ENCODE peak calls at places on chromosomes 6 and 20, in eight cellular contexts. M is neural crest cell, W is A549, N is WERI-Rb-1, R is choroid plexus epithelial cell, Q is ovary, T is foreskin fibroblast, F is MM.1S. U is an unnamed sample.

GRCh38 chr6:125950293-125950692 is 6.3 kb upstream of the HINT3 start:
- DNase-seq in R (peak), Q (no peak), W (peak), F (no peak), M (no peak), T (peak), N (no peak), U (no peak)

GRCh38 chr20:34806255-34806654 is 19.2 kb downstream of the NCOA6 start:
- DNase-seq in Q (no peak), T (no peak), R (no peak), N (no peak), F (no peak), W (no peak), M (no peak), U (no peak)

GRCh38 chr6:154157706-154158105 is 118.7 kb downstream of the OPRM1 start:
- DNase-seq in R (no peak), Q (no peak), T (no peak), F (no peak), M (no peak), N (no peak), W (no peak), U (no peak)

GRCh38 chr6:134920422-134920821 is 29.5 kb downstream of the ALDH8A1 start:
- DNase-seq in Q (no peak), T (no peak), R (no peak), F (no peak), M (no peak), N (no peak), W (no peak), U (no peak)

GRCh38 chr6:5656226-5656625 is 350.5 kb downstream of the NRN1 start:
- DNase-seq in M (no peak), Q (no peak), W (no peak), R (no peak), F (no peak), N (no peak), T (no peak), U (no peak)

GRCh38 chr6:86856937-86857563 is 80.3 kb upstream of the HTR1E start:
- DNase-seq in M (peak), N (peak), T (peak), Q (peak), R (peak), F (peak), W (peak), U (peak)

GRCh38 chr6:170080828-170081368 is 210.0 kb downstream of the DLL1 start:
- DNase-seq in T (no peak), N (peak), Q (no peak), F (no peak), R (no peak), W (no peak), M (peak), U (no peak)

GRCh38 chr20:16314320-16314719 is 258.9 kb downstream of the KIF16B start:
- DNase-seq in N (no peak), F (no peak), W (no peak), T (no peak), R (no peak), Q (no peak), M (no peak), U (no peak)

GRCh38 chr6:37496951-37497885 is 2.5 kb downstream of the CCDC167 start:
- DNase-seq in Q (no peak), W (no peak), M (no peak), R (no peak), T (no peak), N (no peak), F (no peak), U (peak)

GRCh38 chr6:52013035-52013434 is 74.4 kb downstream of the PKHD1 start:
- DNase-seq in R (no peak), M (no peak), F (no peak), Q (no peak), T (no peak), W (peak), N (no peak), U (peak)

GRCh38 chr6:36197739-36198221 is 1.2 kb downstream of the BRPF3 start:
- DNase-seq in F (no peak), N (no peak), Q (peak), R (no peak), M (no peak), T (no peak), W (no peak), U (no peak)

GRCh38 chr20:57429579-57430202 is 38.5 kb downstream of the RBM38 start:
- DNase-seq in W (peak), R (no peak), F (no peak), N (no peak), T (peak), M (no peak), Q (no peak), U (no peak)

GRCh38 chr6:2209226-2209809 is 36.1 kb downstream of the GMDS start:
- DNase-seq in Q (no peak), F (peak), N (peak), M (no peak), T (peak), R (peak), W (peak), U (peak)

GRCh38 chr6:90119618-90120017 is 177.0 kb downstream of the BACH2 start:
- DNase-seq in Q (no peak), R (no peak), N (no peak), M (no peak), T (no peak), W (no peak), F (no peak), U (no peak)

GRCh38 chr20:64055893-64056638 is 6.6 kb upstream of the SOX18 start:
- DNase-seq in W (peak), F (no peak), R (peak), N (no peak), T (no peak), Q (no peak), M (no peak), U (no peak)

GRCh38 chr20:61288331-61288784 is 36.3 kb downstream of the CDH4 start:
- DNase-seq in R (no peak), W (no peak), N (no peak), F (no peak), T (peak), Q (no peak), M (no peak), U (no peak)

GRCh38 chr20:34062651-34063482 is 49.2 kb downstream of the EIF2S2 start:
- DNase-seq in N (no peak), T (peak), Q (no peak), F (no peak), M (no peak), R (no peak), W (no peak), U (no peak)

GRCh38 chr6:13526718-13527668 is 39.6 kb upstream of the GFOD1 start:
- DNase-seq in M (no peak), T (no peak), W (no peak), Q (no peak), N (peak), R (no peak), F (peak), U (no peak)

GRCh38 chr6:118705799-118706481 is 54.5 kb upstream of the CEP85L start:
- DNase-seq in Q (no peak), T (peak), N (no peak), F (peak), R (peak), M (no peak), W (no peak), U (no peak)

GRCh38 chr20:5552154-5552553 is 198.0 kb upstream of the SHLD1 start:
- DNase-seq in M (no peak), N (no peak), R (no peak), F (no peak), W (peak), T (no peak), Q (no peak), U (no peak)

GRCh38 chr6:143176090-143177021 is 115.7 kb downstream of the AIG1 start:
- DNase-seq in T (peak), R (peak), M (no peak), F (no peak), N (no peak), Q (no peak), W (no peak), U (no peak)

GRCh38 chr6:86563197-86563596 is 374.1 kb upstream of the HTR1E start:
- DNase-seq in Q (no peak), N (no peak), T (no peak), R (no peak), M (no peak), F (no peak), W (no peak), U (no peak)

GRCh38 chr20:10679269-10679668 is 5.5 kb upstream of the JAG1 start:
- DNase-seq in M (no peak), R (no peak), Q (no peak), T (peak), W (no peak), N (no peak), F (no peak), U (no peak)

GRCh38 chr6:170221753-170222400 is 69.0 kb downstream of the DLL1 start:
- DNase-seq in W (no peak), F (no peak), R (no peak), Q (peak), N (no peak), M (no peak), T (no peak), U (no peak)

GRCh38 chr6:122696853-122697252 is 82.7 kb upstream of the FABP7 start:
- DNase-seq in Q (no peak), T (peak), M (no peak), F (no peak), N (no peak), R (no peak), W (peak), U (no peak)

GRCh38 chr6:91031581-91031980 is 444.7 kb upstream of the MAP3K7 start:
- DNase-seq in T (no peak), F (no peak), M (no peak), Q (no peak), R (no peak), W (no peak), N (peak), U (no peak)

GRCh38 chr6:162560891-162561290 is 166.7 kb downstream of the PRKN start:
- DNase-seq in W (no peak), R (no peak), F (no peak), N (peak), M (no peak), Q (no peak), T (no peak), U (no peak)

GRCh38 chr20:36542019-36542488 is 735 bp downstream of the MYL9 start:
- DNase-seq in R (peak), Q (peak), T (peak), M (peak), W (peak), F (no peak), N (peak), U (no peak)
- TF ChIP-seq CTCF in R (peak), Q (peak), T (peak), M (peak), W (peak), F (peak), N (peak), U (no peak)

GRCh38 chr6:79431469-79431868 is 105.8 kb downstream of the LCA5 start:
- DNase-seq in N (peak), Q (no peak), M (no peak), W (peak), T (no peak), F (no peak), R (no peak), U (no peak)
- TF ChIP-seq CTCF in N (peak), Q (no peak), M (peak), W (no peak), T (peak), F (no peak), R (peak), U (peak)

GRCh38 chr6:47147836-47148344 is 105.8 kb upstream of the ADGRF1 start:
- DNase-seq in M (no peak), R (peak), N (no peak), T (no peak), F (no peak), W (no peak), Q (no peak), U (no peak)

GRCh38 chr6:47147175-47147727 is 105.1 kb upstream of the ADGRF1 start:
- DNase-seq in N (no peak), T (no peak), Q (no peak), W (no peak), R (no peak), M (no peak), F (no peak), U (no peak)

GRCh38 chr6:47145212-47145611 is 103.1 kb upstream of the ADGRF1 start:
- DNase-seq in W (no peak), F (no peak), M (no peak), Q (no peak), N (no peak), T (peak), R (peak), U (no peak)

GRCh38 chr6:47144306-47144705 is 102.2 kb upstream of the ADGRF1 start:
- DNase-seq in T (peak), Q (no peak), M (no peak), F (no peak), R (peak), N (no peak), W (no peak), U (no peak)

GRCh38 chr6:47146426-47147174 is 104.5 kb upstream of the ADGRF1 start:
- DNase-seq in T (peak), M (no peak), F (no peak), N (no peak), Q (no peak), R (peak), W (no peak), U (no peak)
- TF ChIP-seq CTCF in T (no peak), M (no peak), F (no peak), N (no peak), Q (no peak), R (no peak), W (no peak), U (no peak)

GRCh38 chr6:144999127-144999526 is 714.0 kb downstream of the UTRN start:
- DNase-seq in R (no peak), N (no peak), W (no peak), F (no peak), T (peak), Q (no peak), M (no peak), U (no peak)
- TF ChIP-seq CTCF in R (peak), N (no peak), W (no peak), F (no peak), T (peak), Q (no peak), M (no peak), U (no peak)

GRCh38 chr20:50953196-50953595 is 5.1 kb downstream of the DPM1 start:
- DNase-seq in R (no peak), W (no peak), T (no peak), F (peak), Q (no peak), N (no peak), M (no peak), U (no peak)
- TF ChIP-seq CTCF in R (no peak), W (no peak), T (no peak), F (no peak), Q (no peak), N (no peak), M (no peak), U (no peak)

GRCh38 chr20:2780948-2781347 is 19.5 kb downstream of the CPXM1 start:
- DNase-seq in M (no peak), F (peak), R (no peak), N (no peak), Q (no peak), W (no peak), T (no peak), U (no peak)
- TF ChIP-seq CTCF in M (no peak), F (peak), R (no peak), N (no peak), Q (no peak), W (peak), T (no peak), U (no peak)